ENCODE peak calls at places on chromosomes 7 and 10, in four cellular contexts. D is ascending aorta; U is stimulated activated CD8-positive, alpha-beta memory T cell treated with anti-CD3 and anti-CD28 coated beads, Interleukin-2, amount 100 ng/mL, for 48 hours; E is dorsolateral prefrontal cortex. C is an unnamed sample.

GRCh38 chr10:93965911-93966310 is 27.8 kb upstream of the PLCE1 start:
- DNase-seq in D (no peak), U (no peak), E (no peak), C (no peak)

GRCh38 chr7:46859963-46860475 is 721.9 kb downstream of the TNS3 start:
- DNase-seq in E (peak), U (no peak), D (no peak), C (no peak)

GRCh38 chr10:72079356-72079755 is 9.0 kb downstream of the SPOCK2 start:
- DNase-seq in U (peak), E (no peak), D (no peak), C (peak)

GRCh38 chr10:122830965-122831353 is 14.7 kb downstream of the CUZD1 start:
- DNase-seq in U (no peak), E (no peak), D (no peak), C (no peak)

GRCh38 chr7:25968205-25968993 is 183.6 kb upstream of the NFE2L3 start:
- DNase-seq in D (no peak), U (peak), E (no peak), C (no peak)

GRCh38 chr10:117373848-117374505 is 1.3 kb downstream of the PDZD8 start:
- DNase-seq in E (no peak), U (peak), D (no peak), C (no peak)

GRCh38 chr7:114944742-114945625 is 23.1 kb downstream of the MDFIC start:
- DNase-seq in D (no peak), E (no peak), U (no peak), C (no peak)

GRCh38 chr10:71795248-71795647 is 21.9 kb upstream of the VSIR start:
- DNase-seq in E (no peak), D (no peak), U (no peak), C (no peak)

GRCh38 chr7:77482015-77482414 is 55.1 kb upstream of the PTPN12 start:
- DNase-seq in U (no peak), E (no peak), D (no peak), C (no peak)

GRCh38 chr7:105830405-105831218 is 45.8 kb downstream of the ATXN7L1 start:
- DNase-seq in D (no peak), E (no peak), U (no peak), C (no peak)

GRCh38 chr7:65892832-65893231 is 20.0 kb downstream of the VKORC1L1 start:
- DNase-seq in U (no peak), D (no peak), E (no peak), C (no peak)

GRCh38 chr7:1874522-1875389 is 204.7 kb downstream of the ELFN1 start:
- DNase-seq in U (no peak), E (no peak), D (no peak), C (no peak)

GRCh38 chr7:146661929-146662328 is 545.3 kb downstream of the CNTNAP2 start:
- DNase-seq in U (no peak), D (no peak), E (no peak), C (no peak)

GRCh38 chr10:32346551-32347362 is at the start of gene EPC1:
- DNase-seq in E (peak), D (peak), U (peak), C (no peak)

GRCh38 chr10:112435013-112435619 is 11.6 kb downstream of the ZDHHC6 start:
- DNase-seq in U (no peak), D (no peak), E (no peak), C (no peak)

GRCh38 chr10:102493771-102494170 is 8.7 kb downstream of the ACTR1A start:
- DNase-seq in U (no peak), D (no peak), E (no peak), C (no peak)

GRCh38 chr10:27614776-27615175 is 110.7 kb downstream of the RAB18 start:
- DNase-seq in U (no peak), D (no peak), E (no peak), C (no peak)

GRCh38 chr7:120272261-120272895 is 597 bp upstream of the KCND2 start:
- DNase-seq in D (no peak), U (no peak), E (no peak), C (peak)

GRCh38 chr7:41967156-41967555 is 264.3 kb upstream of the INHBA start:
- DNase-seq in E (no peak), D (no peak), U (no peak), C (no peak)

GRCh38 chr10:28497313-28498126 is 35.4 kb upstream of the WAC start:
- DNase-seq in D (no peak), E (no peak), U (no peak), C (no peak)

GRCh38 chr10:123912466-123913201 is 21.0 kb upstream of the CPXM2 start:
- DNase-seq in D (no peak), U (no peak), E (no peak), C (no peak)

GRCh38 chr7:124856299-124856888 is 73.2 kb downstream of the POT1 start:
- DNase-seq in E (no peak), U (no peak), D (no peak), C (no peak)

GRCh38 chr7:94228678-94229077 is 166.0 kb upstream of the COL1A2 start:
- DNase-seq in U (no peak), E (no peak), D (no peak), C (no peak)

GRCh38 chr10:35933491-35933890 is 291.4 kb upstream of the FZD8 start:
- DNase-seq in D (no peak), U (no peak), E (no peak), C (no peak)

GRCh38 chr10:124003481-124004371 is 89.7 kb downstream of the CHST15 start:
- DNase-seq in E (no peak), U (no peak), D (no peak), C (no peak)

GRCh38 chr7:129005186-129005585 is 49.7 kb downstream of the TNPO3 start:
- DNase-seq in E (no peak), D (no peak), U (no peak), C (no peak)

GRCh38 chr10:119786117-119786769 is 60.4 kb downstream of the INPP5F start:
- DNase-seq in D (no peak), U (no peak), E (no peak), C (no peak)

GRCh38 chr10:69786791-69787190 is 14.9 kb upstream of the COL13A1 start:
- DNase-seq in U (no peak), D (no peak), E (no peak), C (no peak)

GRCh38 chr7:106050743-106051110 is 61.4 kb downstream of the SYPL1 start:
- DNase-seq in E (no peak), U (no peak), D (no peak), C (no peak)

GRCh38 chr10:86400705-86401587 is 34.4 kb upstream of the GRID1 start:
- DNase-seq in D (no peak), U (peak), E (peak), C (no peak)

GRCh38 chr10:7412482-7413251 is 1.8 kb upstream of the SFMBT2 start:
- DNase-seq in D (no peak), E (peak), U (no peak), C (no peak)